ENCODE peak calls at places on chromosomes 5 and 9, in nine cellular contexts. S, J, Z, P, K, L, H, B and Y are unnamed samples.

GRCh38 chr5:168776023-168776422 is 196.9 kb upstream of the PANK3 start:
- DNase-seq in K (no peak), P (no peak), B (no peak), Z (no peak), L (no peak), H (no peak), S (no peak), J (no peak), Y (no peak)

GRCh38 chr5:32014345-32014744 is 159.8 kb downstream of the GOLPH3 start:
- DNase-seq in K (no peak), H (no peak), P (no peak), J (no peak), B (peak), Z (no peak), L (no peak), S (no peak), Y (no peak)

GRCh38 chr5:146243217-146243616 is 39.8 kb downstream of the RBM27 start:
- DNase-seq in Z (no peak), L (no peak), P (no peak), B (no peak), H (no peak), K (no peak), J (no peak), S (no peak), Y (no peak)

GRCh38 chr5:72328172-72328571 is 8.0 kb downstream of the PTCD2 start:
- DNase-seq in K (peak), Z (peak), L (peak), P (no peak), S (no peak), J (no peak), B (no peak), H (no peak), Y (no peak)

GRCh38 chr9:73042155-73042554 is 89.3 kb upstream of the ALDH1A1 start:
- DNase-seq in J (no peak), P (no peak), Z (no peak), B (no peak), L (no peak), H (no peak), K (no peak), S (no peak), Y (no peak)

GRCh38 chr9:116156621-116157314 is 3.2 kb downstream of the PAPPA start:
- DNase-seq in Z (no peak), L (peak), H (no peak), K (peak), S (peak), B (peak), P (no peak), J (no peak), Y (peak)

GRCh38 chr5:62260510-62260909 is 45.5 kb upstream of the KIF2A start:
- DNase-seq in K (no peak), S (no peak), L (no peak), Z (no peak), J (no peak), P (no peak), H (no peak), B (no peak), Y (no peak)

GRCh38 chr9:131419029-131419614 is 25.2 kb downstream of the PRRC2B start:
- DNase-seq in P (no peak), K (no peak), L (no peak), H (no peak), J (no peak), S (no peak), B (no peak), Z (no peak), Y (no peak)

GRCh38 chr5:132489051-132489770 is 1.4 kb downstream of the IRF1 start:
- DNase-seq in S (peak), H (peak), L (no peak), J (no peak), Z (peak), B (peak), K (no peak), P (peak), Y (no peak)

GRCh38 chr5:180799902-180800801 is 2.5 kb downstream of the MGAT1 start:
- DNase-seq in B (no peak), K (no peak), L (peak), J (no peak), P (peak), S (no peak), Z (peak), H (no peak), Y (no peak)

DNA sequence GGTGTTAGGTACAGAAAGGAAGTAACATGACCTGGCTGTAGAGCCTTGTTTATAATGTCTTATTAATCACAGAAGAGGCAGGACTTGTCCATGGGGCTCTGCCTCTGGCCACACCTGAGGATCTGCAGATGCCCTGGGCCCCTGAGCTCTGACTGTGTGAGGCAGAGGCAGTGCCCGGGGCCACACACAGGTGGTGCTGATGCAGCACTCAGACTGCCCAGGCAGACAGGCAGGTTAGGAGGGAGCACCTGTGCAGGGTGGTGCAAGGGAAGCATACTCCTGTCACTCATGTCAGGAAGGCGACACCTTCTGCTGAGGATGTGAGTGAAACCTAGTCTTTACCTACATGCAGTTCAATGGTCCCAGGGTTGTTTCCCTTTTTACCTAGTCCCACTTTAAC is 88.7 kb downstream of the CFAP90 start:
- DNase-seq in B (no peak), P (no peak), Z (no peak), J (no peak), K (no peak), L (no peak), H (no peak), S (no peak), Y (no peak)
- TF ChIP-seq CTCF in B (no peak), P (no peak), Z (no peak), J (no peak), K (no peak), L (no peak), H (no peak), S (no peak), Y (no peak)

DNA sequence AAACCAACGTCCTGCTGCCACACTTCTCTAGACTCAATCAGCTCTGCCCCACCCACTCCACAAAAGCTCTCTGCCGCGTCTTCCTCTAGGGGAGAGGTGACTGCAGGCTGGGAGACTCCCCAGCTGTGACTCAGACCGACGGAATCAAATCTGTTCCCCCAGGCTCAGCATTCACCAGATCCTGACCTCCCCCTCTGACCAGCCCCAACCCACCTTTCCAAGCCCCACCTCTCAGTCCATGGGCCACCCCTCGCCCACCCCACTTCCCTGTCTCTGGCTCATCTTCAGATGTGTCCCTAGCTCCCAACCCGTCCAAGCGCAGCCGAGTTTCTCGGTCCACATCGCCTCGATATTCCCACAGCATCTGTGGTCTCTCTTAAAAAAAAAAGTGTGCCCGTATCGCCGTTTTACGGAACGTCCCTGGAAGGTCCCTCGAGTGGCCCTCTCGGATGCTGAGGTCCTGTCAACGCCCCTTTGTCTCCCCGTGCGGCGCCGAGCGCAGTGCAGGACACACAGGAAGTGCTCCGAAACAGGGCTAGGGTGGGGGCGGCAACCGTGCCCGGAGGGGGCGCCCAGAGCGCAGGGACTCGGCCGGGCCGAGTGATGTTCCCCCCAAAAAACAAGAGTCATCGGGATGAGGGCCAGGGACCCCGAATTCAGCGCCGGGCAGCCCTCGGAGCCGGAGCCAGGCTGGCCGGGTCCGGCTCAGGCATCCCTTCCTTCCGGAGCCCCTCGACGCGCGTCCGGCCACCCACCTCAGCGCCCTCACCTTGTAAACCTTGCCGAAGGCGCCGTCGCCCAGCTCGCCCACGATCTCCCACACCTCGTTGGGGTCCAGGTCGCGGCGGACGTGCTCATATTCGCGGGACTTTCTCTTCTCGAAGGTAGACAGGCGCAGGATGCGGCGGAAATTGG is 649 bp downstream of the STK10 start:
- DNase-seq in J (peak), P (peak), K (peak), Z (no peak), L (peak), H (peak), S (peak), B (peak), Y (peak)
- TF ChIP-seq POLR2A in J (no peak), P (no peak), K (no peak), Z (peak), L (peak), H (peak), S (no peak), B (no peak), Y (no peak)

GRCh38 chr5:37932450-37932849 is 92.6 kb upstream of the GDNF start:
- DNase-seq in S (no peak), P (no peak), L (no peak), K (no peak), Z (no peak), J (no peak), B (no peak), H (no peak), Y (no peak)

GRCh38 chr5:37940931-37941623 is 101.2 kb upstream of the GDNF start:
- DNase-seq in S (no peak), H (no peak), J (no peak), K (no peak), B (no peak), Z (no peak), P (no peak), L (no peak), Y (no peak)

GRCh38 chr5:37933586-37933985 is 93.7 kb upstream of the GDNF start:
- DNase-seq in J (no peak), H (no peak), L (no peak), S (no peak), Z (no peak), B (no peak), P (no peak), K (no peak), Y (no peak)

GRCh38 chr5:37938861-37939260 is 99.0 kb upstream of the GDNF start:
- DNase-seq in Z (no peak), H (no peak), L (no peak), B (no peak), K (no peak), S (no peak), P (no peak), J (no peak), Y (no peak)

GRCh38 chr5:37938086-37938852 is 98.4 kb upstream of the GDNF start:
- DNase-seq in H (no peak), J (no peak), K (no peak), P (no peak), L (no peak), S (no peak), Z (no peak), B (no peak), Y (no peak)
- TF ChIP-seq CTCF in H (no peak), J (no peak), K (no peak), P (no peak), L (no peak), S (no peak), Z (no peak), B (no peak), Y (no peak)

GRCh38 chr5:28219539-28219938 is 1181.2 kb upstream of the CDH9 start:
- DNase-seq in S (no peak), P (no peak), Z (no peak), J (no peak), K (no peak), H (no peak), L (no peak), B (no peak), Y (no peak)
- TF ChIP-seq POLR2A in S (no peak), P (no peak), Z (no peak), J (no peak), K (no peak), H (no peak), L (no peak), B (no peak), Y (no peak)